ENCODE peak calls at places on chromosomes 5 and 9, in seven cellular contexts. B is right lobe of liver, R is tibial nerve, Y is uterus, V is IMR-90, U is HCT116, I is spleen. A is an unnamed sample.

GRCh38 chr9:129140397-129141065 is 29.3 kb downstream of the PTPA start:
- DNase-seq in R (no peak), V (peak), B (no peak), U (no peak), Y (peak), I (peak), A (peak)

GRCh38 chr9:106468431-106468830 is 394.5 kb upstream of the ZNF462 start:
- DNase-seq in R (no peak), U (no peak), B (no peak), I (no peak), Y (no peak), V (no peak), A (no peak)

GRCh38 chr9:137381501-137382443 is 41.2 kb downstream of the EXD3 start:
- DNase-seq in I (peak), V (no peak), Y (no peak), R (no peak), B (peak), U (no peak), A (peak)

GRCh38 chr9:101486693-101487442 is 46.8 kb upstream of the RNF20 start:
- DNase-seq in U (peak), I (peak), Y (peak), B (peak), V (peak), R (no peak), A (peak)

GRCh38 chr9:35811364-35812024 is 568 bp downstream of the SPAG8 start:
- DNase-seq in R (peak), B (peak), Y (peak), U (no peak), V (no peak), I (no peak), A (peak)

GRCh38 chr9:94945191-94946144 is 219.0 kb downstream of the AOPEP start:
- DNase-seq in R (peak), B (no peak), Y (peak), I (no peak), V (peak), U (no peak), A (peak)

GRCh38 chr5:151107738-151108520 is 27.1 kb upstream of the TNIP1 start:
- DNase-seq in I (peak), B (peak), U (no peak), Y (no peak), R (no peak), V (peak), A (peak)

GRCh38 chr9:6564370-6564769 is 81.2 kb downstream of the GLDC start:
- DNase-seq in Y (no peak), U (no peak), V (no peak), R (no peak), I (no peak), B (no peak), A (no peak)

GRCh38 chr5:127290946-127291763 is 559 bp downstream of the MEGF10 start:
- DNase-seq in I (no peak), V (no peak), U (no peak), R (no peak), Y (no peak), B (no peak), A (no peak)

GRCh38 chr5:127292030-127292735 is 1.6 kb downstream of the MEGF10 start:
- DNase-seq in I (no peak), B (no peak), V (no peak), Y (no peak), U (no peak), R (no peak), A (no peak)

GRCh38 chr5:127288676-127289075 is 1.9 kb upstream of the MEGF10 start:
- DNase-seq in U (no peak), I (no peak), B (no peak), Y (no peak), V (no peak), R (no peak), A (no peak)

GRCh38 chr5:127293373-127293772 is 2.8 kb downstream of the MEGF10 start:
- DNase-seq in R (no peak), Y (no peak), U (no peak), I (no peak), V (no peak), B (no peak), A (no peak)

GRCh38 chr5:127290019-127290945 is at the start of gene MEGF10:
- DNase-seq in U (no peak), Y (peak), B (no peak), R (peak), I (no peak), V (peak), A (no peak)
- TF ChIP-seq CTCF in U (no peak), Y (peak), B (peak), R (peak), I (peak), V (peak), A (no peak)

GRCh38 chr9:14314424-14314928 is 535 bp upstream of the NFIB start:
- DNase-seq in V (peak), I (no peak), Y (peak), R (peak), B (peak), U (peak), A (peak)
- TF ChIP-seq POLR2A in V (no peak), I (peak), Y (peak), R (no peak), B (peak), U (no peak), A (peak)

GRCh38 chr5:15627109-15627508 is 127.1 kb downstream of the FBXL7 start:
- DNase-seq in U (no peak), I (no peak), B (no peak), Y (no peak), V (no peak), R (no peak), A (no peak)
- TF ChIP-seq CTCF in U (no peak), I (no peak), B (no peak), Y (no peak), V (no peak), R (no peak), A (no peak)

GRCh38 chr5:138331449-138332368 is at the start of gene CDC25C:
- DNase-seq in Y (peak), R (peak), I (peak), U (peak), V (peak), B (peak), A (peak)
- TF ChIP-seq POLR2A in Y (no peak), R (no peak), I (no peak), U (peak), V (peak), B (no peak), A (no peak)

GRCh38 chr5:65034782-65035181 is 266.1 kb downstream of the CWC27 start:
- DNase-seq in B (no peak), V (no peak), Y (no peak), R (no peak), I (peak), U (no peak), A (peak)

GRCh38 chr5:65034029-65034781 is 265.5 kb downstream of the CWC27 start:
- DNase-seq in B (peak), U (no peak), V (no peak), I (peak), Y (peak), R (no peak), A (no peak)

GRCh38 chr5:65037845-65038815 is 269.4 kb downstream of the CWC27 start:
- DNase-seq in I (no peak), R (no peak), V (no peak), B (peak), U (peak), Y (no peak), A (no peak)

GRCh38 chr5:65032250-65032649 is 263.5 kb downstream of the CWC27 start:
- DNase-seq in V (peak), I (no peak), U (no peak), R (no peak), Y (no peak), B (no peak), A (no peak)

GRCh38 chr5:65035212-65036206 is 266.8 kb downstream of the CWC27 start:
- DNase-seq in Y (peak), V (peak), I (peak), U (peak), B (peak), R (peak), A (peak)
- TF ChIP-seq CTCF in Y (peak), V (no peak), I (peak), U (no peak), B (peak), R (peak), A (no peak)

DNA sequence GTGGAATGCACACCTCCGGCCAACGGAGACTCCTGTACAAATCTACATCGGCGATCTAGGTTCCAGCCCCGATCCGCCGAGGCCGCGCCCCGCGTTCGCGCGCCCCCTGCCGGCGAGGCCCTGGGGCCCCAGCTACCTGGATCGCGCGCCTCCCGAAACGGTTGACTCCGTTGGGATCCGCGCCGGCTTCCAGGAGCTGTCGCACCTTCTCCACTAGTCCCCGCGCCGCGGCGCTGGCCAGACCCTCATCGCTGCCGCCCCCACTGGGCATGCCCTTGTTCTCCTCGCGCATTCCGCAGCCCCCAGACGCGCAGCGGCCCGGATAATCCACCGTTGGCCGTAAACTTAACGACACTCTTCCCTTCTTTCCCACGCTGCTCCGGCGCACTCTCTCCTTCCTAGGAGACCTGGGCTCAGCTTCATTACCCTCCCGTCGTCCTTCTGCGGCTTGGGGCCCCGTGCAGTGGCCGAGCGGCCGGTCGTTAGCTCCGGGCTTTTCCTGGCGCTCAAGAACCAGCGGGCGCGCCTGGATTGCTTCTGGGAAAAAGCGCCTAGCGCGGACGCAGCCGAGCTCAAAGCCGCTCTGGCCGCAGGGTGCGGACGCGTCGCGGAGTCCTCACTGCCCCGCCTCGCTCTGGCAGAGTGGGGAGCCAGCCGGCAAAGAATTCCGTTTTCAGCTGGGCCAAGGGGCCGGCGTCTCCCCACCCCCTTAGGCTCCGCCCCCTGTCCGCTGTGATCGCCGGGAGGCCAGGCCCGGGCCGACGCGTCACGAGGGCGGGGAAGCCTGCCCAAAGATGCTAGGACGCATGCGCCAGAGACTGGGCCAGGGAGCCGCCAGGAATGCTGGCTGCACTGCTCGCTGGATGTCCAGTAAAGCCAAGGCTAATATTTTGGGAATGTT is at the start of gene CDKN2B:
- DNase-seq in R (peak), B (peak), U (peak), I (peak), V (peak), Y (peak), A (peak)
- TF ChIP-seq POLR2A in R (peak), B (peak), U (peak), I (peak), V (peak), Y (peak), A (peak)